ENCODE peak calls at places on chromosomes 6 and 20, in eight cellular contexts. One of them, this sample, is unnamed.

GRCh38 chr6:26487466-26487865 is 12.6 kb upstream of the BTN1A1 start:
- DNase-seq in RWPE2: no peak
- DNase-seq in psoas muscle: no peak
- DNase-seq in uterus: no peak
- DNase-seq in astrocyte: no peak
- DNase-seq in Panc1: no peak
- DNase-seq in heart left ventricle: no peak
- DNase-seq in small intestine: no peak
- DNase-seq in this sample: no peak

GRCh38 chr6:30557683-30557981 is 537 bp downstream of the PRR3 start:
- DNase-seq in psoas muscle: no peak
- DNase-seq in Panc1: no peak
- DNase-seq in heart left ventricle: no peak
- DNase-seq in RWPE2: no peak
- DNase-seq in uterus: no peak
- DNase-seq in small intestine: peak; percentile 37
- DNase-seq in astrocyte: no peak
- DNase-seq in this sample: no peak

GRCh38 chr6:854405-855073 is 161.6 kb upstream of the EXOC2 start:
- DNase-seq in uterus: no peak
- DNase-seq in small intestine: no peak
- DNase-seq in heart left ventricle: no peak
- DNase-seq in Panc1: no peak
- DNase-seq in psoas muscle: no peak
- DNase-seq in astrocyte: no peak
- DNase-seq in RWPE2: no peak
- DNase-seq in this sample: no peak

GRCh38 chr6:16239798-16240123 is 1.4 kb downstream of the GMPR start:
- DNase-seq in small intestine: peak; percentile 57
- DNase-seq in uterus: no peak
- DNase-seq in Panc1: no peak
- DNase-seq in psoas muscle: no peak
- DNase-seq in heart left ventricle: no peak
- DNase-seq in RWPE2: no peak
- DNase-seq in astrocyte: peak; percentile 58
- DNase-seq in this sample: no peak

GRCh38 chr6:1609662-1610496 is at the start of gene FOXC1:
- DNase-seq in psoas muscle: peak; percentile 91
- DNase-seq in small intestine: peak; percentile 59
- DNase-seq in Panc1: peak; percentile 55
- DNase-seq in RWPE2: peak; percentile 83
- DNase-seq in uterus: peak; percentile 87
- DNase-seq in astrocyte: peak; percentile 81
- DNase-seq in heart left ventricle: peak; percentile 92
- DNase-seq in this sample: peak; percentile 77

GRCh38 chr6:143136647-143137046 is 76.0 kb downstream of the AIG1 start:
- DNase-seq in astrocyte: no peak
- DNase-seq in uterus: no peak
- DNase-seq in Panc1: no peak
- DNase-seq in heart left ventricle: no peak
- DNase-seq in RWPE2: no peak
- DNase-seq in small intestine: no peak
- DNase-seq in psoas muscle: no peak
- DNase-seq in this sample: no peak

GRCh38 chr6:118965354-118965753 is 30.4 kb upstream of the MCM9 start:
- DNase-seq in psoas muscle: no peak
- DNase-seq in uterus: no peak
- DNase-seq in small intestine: peak; percentile 76
- DNase-seq in heart left ventricle: no peak
- DNase-seq in Panc1: no peak
- DNase-seq in astrocyte: no peak
- DNase-seq in RWPE2: no peak
- DNase-seq in this sample: no peak

GRCh38 chr20:48525400-48525799 is 302.4 kb downstream of the PREX1 start:
- DNase-seq in uterus: no peak
- DNase-seq in Panc1: no peak
- DNase-seq in small intestine: no peak
- DNase-seq in psoas muscle: no peak
- DNase-seq in astrocyte: no peak
- DNase-seq in RWPE2: no peak
- DNase-seq in heart left ventricle: no peak
- DNase-seq in this sample: no peak

GRCh38 chr6:114042267-114043075 is 71.5 kb upstream of the HDAC2 start:
- DNase-seq in RWPE2: no peak
- DNase-seq in uterus: no peak
- DNase-seq in heart left ventricle: no peak
- DNase-seq in psoas muscle: no peak
- DNase-seq in Panc1: no peak
- DNase-seq in small intestine: no peak
- DNase-seq in astrocyte: peak; percentile 8
- DNase-seq in this sample: no peak
- H3K4me3 ChIP-seq in RWPE2: no peak overlapping the region
- H3K4me3 ChIP-seq in uterus: no peak overlapping the region
- H3K4me3 ChIP-seq in heart left ventricle: no peak overlapping the region
- H3K4me3 ChIP-seq in psoas muscle: no peak overlapping the region
- H3K4me3 ChIP-seq in Panc1: no peak overlapping the region
- H3K4me3 ChIP-seq in small intestine: no peak overlapping the region
- H3K4me3 ChIP-seq in astrocyte: no peak overlapping the region
- H3K4me3 ChIP-seq in this sample: no peak overlapping the region

GRCh38 chr6:132391391-132392291 is 9.6 kb downstream of the MOXD1 start:
- DNase-seq in small intestine: peak; percentile 1
- DNase-seq in heart left ventricle: peak; percentile 31
- DNase-seq in RWPE2: no peak
- DNase-seq in uterus: peak; percentile 39
- DNase-seq in astrocyte: peak; percentile 96
- DNase-seq in psoas muscle: no peak
- DNase-seq in Panc1: no peak
- DNase-seq in this sample: peak; percentile 68

GRCh38 chr6:132390017-132390416 is 11.3 kb downstream of the MOXD1 start:
- DNase-seq in psoas muscle: no peak
- DNase-seq in small intestine: no peak
- DNase-seq in RWPE2: no peak
- DNase-seq in Panc1: no peak
- DNase-seq in astrocyte: no peak
- DNase-seq in heart left ventricle: no peak
- DNase-seq in uterus: no peak
- DNase-seq in this sample: no peak

GRCh38 chr6:132390451-132390850 is 10.8 kb downstream of the MOXD1 start:
- DNase-seq in uterus: no peak
- DNase-seq in Panc1: no peak
- DNase-seq in small intestine: no peak
- DNase-seq in heart left ventricle: no peak
- DNase-seq in psoas muscle: no peak
- DNase-seq in astrocyte: no peak
- DNase-seq in RWPE2: no peak
- DNase-seq in this sample: no peak

GRCh38 chr6:132392792-132393191 is 8.5 kb downstream of the MOXD1 start:
- DNase-seq in Panc1: no peak
- DNase-seq in heart left ventricle: no peak
- DNase-seq in RWPE2: no peak
- DNase-seq in small intestine: no peak
- DNase-seq in psoas muscle: no peak
- DNase-seq in uterus: no peak
- DNase-seq in astrocyte: no peak
- DNase-seq in this sample: peak; percentile 37

GRCh38 chr6:132392292-132392691 is 9.0 kb downstream of the MOXD1 start:
- DNase-seq in Panc1: no peak
- DNase-seq in astrocyte: no peak
- DNase-seq in uterus: no peak
- DNase-seq in heart left ventricle: no peak
- DNase-seq in small intestine: no peak
- DNase-seq in RWPE2: no peak
- DNase-seq in psoas muscle: no peak
- DNase-seq in this sample: no peak
- H3K27me3 ChIP-seq in Panc1: no peaks in the 10 kb centered on the region
- H3K27me3 ChIP-seq in astrocyte: no peaks in the 10 kb centered on the region
- H3K27me3 ChIP-seq in uterus: no peaks in the 10 kb centered on the region
- H3K27me3 ChIP-seq in heart left ventricle: no peaks in the 10 kb centered on the region
- H3K27me3 ChIP-seq in small intestine: peaks cover 4% of the 10 kb centered on the region
- H3K27me3 ChIP-seq in RWPE2: no peaks in the 10 kb centered on the region
- H3K27me3 ChIP-seq in psoas muscle: no peaks in the 10 kb centered on the region
- H3K27me3 ChIP-seq in this sample: no peaks in the 10 kb centered on the region

GRCh38 chr6:31729979-31730630 is 1.0 kb upstream of the DDAH2 start:
- DNase-seq in heart left ventricle: peak; percentile 94
- DNase-seq in uterus: peak; percentile 97
- DNase-seq in Panc1: no peak
- DNase-seq in psoas muscle: peak; percentile 94
- DNase-seq in small intestine: peak; percentile 76
- DNase-seq in astrocyte: peak; percentile 78
- DNase-seq in RWPE2: no peak
- DNase-seq in this sample: no peak
- H3K4me3 ChIP-seq in heart left ventricle: peak overlapping the region; percentile 63
- H3K4me3 ChIP-seq in uterus: peak overlapping the region; percentile 65
- H3K4me3 ChIP-seq in Panc1: peak overlapping the region; percentile 83
- H3K4me3 ChIP-seq in psoas muscle: peak overlapping the region; percentile 72
- H3K4me3 ChIP-seq in small intestine: peak overlapping the region; percentile 74
- H3K4me3 ChIP-seq in astrocyte: peak overlapping the region; percentile 86
- H3K4me3 ChIP-seq in RWPE2: peak overlapping the region; percentile 66
- H3K4me3 ChIP-seq in this sample: peak overlapping the region; percentile 89

DNA sequence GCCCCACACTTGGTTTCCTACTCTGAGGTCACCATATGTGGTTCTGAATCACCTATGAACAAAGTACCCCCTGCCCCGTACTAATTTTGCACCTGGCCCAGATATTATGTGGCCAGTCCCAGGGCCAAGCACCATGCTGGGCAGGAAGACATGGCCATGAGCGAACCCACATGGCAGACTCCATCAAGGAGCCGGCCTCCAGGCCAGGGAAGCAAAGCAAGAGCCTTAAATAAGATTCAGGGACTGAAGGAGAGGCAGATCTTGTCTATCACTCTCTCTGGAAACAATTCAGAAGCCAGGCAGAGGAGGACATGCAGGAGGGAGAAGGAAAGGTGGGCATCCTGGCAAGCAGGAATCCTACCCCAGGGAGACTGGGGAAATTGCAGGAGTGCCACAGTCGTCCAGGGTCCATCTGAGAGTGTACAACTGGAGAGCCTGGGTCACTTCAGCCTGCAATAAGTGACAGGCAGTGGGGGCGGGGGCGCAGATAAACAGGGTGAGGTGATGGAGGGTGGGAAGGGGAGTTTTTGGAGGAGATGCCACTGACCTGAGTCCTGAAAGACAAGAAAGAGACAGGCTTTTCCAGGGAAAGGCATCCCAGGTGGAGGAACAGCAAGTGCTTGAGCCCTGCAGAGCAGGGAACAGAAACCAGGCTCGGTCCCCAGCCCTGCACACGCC is 2.1 kb upstream of the BMP7 start:
- DNase-seq in astrocyte: no peak
- DNase-seq in Panc1: no peak
- DNase-seq in small intestine: no peak
- DNase-seq in uterus: no peak
- DNase-seq in psoas muscle: no peak
- DNase-seq in RWPE2: no peak
- DNase-seq in heart left ventricle: no peak
- DNase-seq in this sample: no peak
- H3K27me3 ChIP-seq in astrocyte: peaks cover 58% of the 10 kb centered on the region
- H3K27me3 ChIP-seq in Panc1: peaks cover 6% of the 10 kb centered on the region
- H3K27me3 ChIP-seq in small intestine: peaks cover 17% of the 10 kb centered on the region
- H3K27me3 ChIP-seq in uterus: peaks cover 8% of the 10 kb centered on the region
- H3K27me3 ChIP-seq in psoas muscle: no peaks in the 10 kb centered on the region
- H3K27me3 ChIP-seq in RWPE2: peaks cover 99% of the 10 kb centered on the region
- H3K27me3 ChIP-seq in heart left ventricle: peaks cover 22% of the 10 kb centered on the region
- H3K27me3 ChIP-seq in this sample: peaks cover 42% of the 10 kb centered on the region

GRCh38 chr6:107634147-107635057 is 144.5 kb downstream of the SOBP start:
- DNase-seq in RWPE2: no peak
- DNase-seq in astrocyte: no peak
- DNase-seq in psoas muscle: peak; percentile 70
- DNase-seq in uterus: no peak
- DNase-seq in small intestine: no peak
- DNase-seq in heart left ventricle: peak; percentile 44
- DNase-seq in Panc1: no peak
- DNase-seq in this sample: no peak

GRCh38 chr6:107637316-107637715 is 147.4 kb downstream of the SOBP start:
- DNase-seq in uterus: no peak
- DNase-seq in heart left ventricle: no peak
- DNase-seq in astrocyte: no peak
- DNase-seq in Panc1: no peak
- DNase-seq in psoas muscle: no peak
- DNase-seq in RWPE2: no peak
- DNase-seq in small intestine: no peak
- DNase-seq in this sample: no peak

GRCh38 chr6:107636486-107636885 is 146.6 kb downstream of the SOBP start:
- DNase-seq in heart left ventricle: no peak
- DNase-seq in Panc1: no peak
- DNase-seq in uterus: no peak
- DNase-seq in RWPE2: no peak
- DNase-seq in psoas muscle: no peak
- DNase-seq in small intestine: no peak
- DNase-seq in astrocyte: no peak
- DNase-seq in this sample: no peak

GRCh38 chr6:107633680-107634141 is 143.8 kb downstream of the SOBP start:
- DNase-seq in RWPE2: no peak
- DNase-seq in uterus: no peak
- DNase-seq in psoas muscle: peak; percentile 64
- DNase-seq in astrocyte: no peak
- DNase-seq in heart left ventricle: peak; percentile 36
- DNase-seq in small intestine: no peak
- DNase-seq in Panc1: no peak
- DNase-seq in this sample: no peak

GRCh38 chr6:107635058-107635515 is 145.2 kb downstream of the SOBP start:
- DNase-seq in uterus: no peak
- DNase-seq in RWPE2: no peak
- DNase-seq in Panc1: no peak
- DNase-seq in psoas muscle: no peak
- DNase-seq in small intestine: no peak
- DNase-seq in heart left ventricle: no peak
- DNase-seq in astrocyte: no peak
- DNase-seq in this sample: no peak
- H3K4me3 ChIP-seq in uterus: no peak overlapping the region
- H3K4me3 ChIP-seq in RWPE2: no peak overlapping the region
- H3K4me3 ChIP-seq in Panc1: no peak overlapping the region
- H3K4me3 ChIP-seq in psoas muscle: no peak overlapping the region
- H3K4me3 ChIP-seq in small intestine: peak overlapping the region; percentile 48
- H3K4me3 ChIP-seq in heart left ventricle: no peak overlapping the region
- H3K4me3 ChIP-seq in astrocyte: no peak overlapping the region
- H3K4me3 ChIP-seq in this sample: no peak overlapping the region

DNA sequence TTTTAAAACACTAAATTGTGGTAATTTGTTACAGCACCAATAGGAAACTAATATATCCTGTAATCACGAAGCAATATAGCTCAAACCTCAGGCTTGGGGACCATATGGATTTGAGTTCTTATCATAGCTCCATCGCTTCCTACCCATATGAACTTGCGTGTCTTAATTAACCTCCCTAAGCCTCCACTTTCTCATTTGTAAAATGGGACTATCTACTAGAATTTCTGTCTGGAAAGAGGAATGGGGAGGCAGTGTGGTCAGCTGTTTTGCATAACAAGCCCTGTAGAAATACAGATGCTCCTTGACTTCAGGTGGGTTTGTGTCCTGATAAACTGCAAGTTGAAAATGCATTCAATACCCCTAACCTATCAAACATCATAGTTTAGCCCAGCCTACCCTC is 17.1 kb downstream of the HLA-DOB start:
- DNase-seq in heart left ventricle: no peak
- DNase-seq in uterus: no peak
- DNase-seq in Panc1: no peak
- DNase-seq in psoas muscle: no peak
- DNase-seq in astrocyte: no peak
- DNase-seq in small intestine: no peak
- DNase-seq in RWPE2: no peak
- DNase-seq in this sample: no peak
- H3K27me3 ChIP-seq in heart left ventricle: no peaks in the 10 kb centered on the region
- H3K27me3 ChIP-seq in uterus: no peaks in the 10 kb centered on the region
- H3K27me3 ChIP-seq in Panc1: peaks cover 23% of the 10 kb centered on the region
- H3K27me3 ChIP-seq in psoas muscle: peaks cover 3% of the 10 kb centered on the region
- H3K27me3 ChIP-seq in astrocyte: peaks cover 29% of the 10 kb centered on the region
- H3K27me3 ChIP-seq in small intestine: peaks cover 6% of the 10 kb centered on the region
- H3K27me3 ChIP-seq in RWPE2: peaks cover 18% of the 10 kb centered on the region
- H3K27me3 ChIP-seq in this sample: peaks cover 8% of the 10 kb centered on the region

This sample was measured in kidney epithelial cell.